ENCODE peak calls at places on chromosomes 16 and 17, in eight cellular contexts. Y, R, I, O, X, N, M and V are unnamed samples.

GRCh38 chr16:19583665-19584300 is 28.3 kb downstream of the VPS35L start:
- DNase-seq in Y (no peak), R (no peak), I (peak; percentile 27), O (peak; percentile 17), X (peak; percentile 47), N (peak; percentile 5), M (peak; percentile 71), V (no peak)

GRCh38 chr16:74842413-74842812 is 67.8 kb upstream of the FA2H start:
- DNase-seq in Y (no peak), R (no peak), I (no peak), O (no peak), X (no peak), N (no peak), M (no peak), V (no peak)

GRCh38 chr16:627458-628239 is 3.1 kb upstream of the WFIKKN1 start:
- DNase-seq in Y (no peak), R (no peak), I (no peak), O (no peak), X (no peak), N (no peak), M (no peak), V (peak; percentile 58)

GRCh38 chr17:6425407-6425806 is 9.5 kb downstream of the AIPL1 start:
- DNase-seq in Y (no peak), R (no peak), I (no peak), O (no peak), X (no peak), N (no peak), M (no peak), V (no peak)

GRCh38 chr16:2610781-2611498 is 71.4 kb upstream of the KCTD5 start:
- DNase-seq in Y (no peak), R (no peak), I (no peak), O (no peak), X (no peak), N (no peak), M (no peak), V (no peak)

GRCh38 chr17:19641687-19642372 is 6.7 kb upstream of the ALDH3A2 start:
- DNase-seq in Y (no peak), R (no peak), I (no peak), O (no peak), X (no peak), N (no peak), M (peak; percentile 6), V (no peak)

GRCh38 chr17:41885733-41886132 is 20.5 kb upstream of the KLHL11 start:
- DNase-seq in Y (no peak), R (no peak), I (no peak), O (no peak), X (peak; percentile 25), N (no peak), M (peak; percentile 6), V (no peak)

GRCh38 chr16:17375388-17376304 is 95.1 kb downstream of the XYLT1 start:
- DNase-seq in Y (no peak), R (no peak), I (no peak), O (no peak), X (no peak), N (no peak), M (no peak), V (no peak)

GRCh38 chr17:13538841-13539411 is 62.8 kb downstream of the HS3ST3A1 start:
- DNase-seq in Y (no peak), R (no peak), I (no peak), O (no peak), X (no peak), N (no peak), M (no peak), V (no peak)

GRCh38 chr17:7130626-7131467 is 16.2 kb upstream of the ASGR2 start:
- DNase-seq in Y (no peak), R (no peak), I (no peak), O (no peak), X (no peak), N (no peak), M (no peak), V (no peak)

GRCh38 chr16:88989852-88990547 is 13.0 kb upstream of the CBFA2T3 start:
- DNase-seq in Y (no peak), R (no peak), I (no peak), O (no peak), X (no peak), N (no peak), M (no peak), V (no peak)

GRCh38 chr16:73092236-73092781 is 44.4 kb upstream of the ZFHX3 start:
- DNase-seq in Y (no peak), R (no peak), I (no peak), O (no peak), X (no peak), N (no peak), M (no peak), V (no peak)

GRCh38 chr16:10408824-10409381 is 23.0 kb downstream of the ATF7IP2 start:
- DNase-seq in Y (no peak), R (no peak), I (no peak), O (no peak), X (no peak), N (no peak), M (no peak), V (no peak)

GRCh38 chr16:71807905-71808592 is 585 bp downstream of the AP1G1 start:
- DNase-seq in Y (no peak), R (peak; percentile 14), I (no peak), O (no peak), X (peak; percentile 52), N (no peak), M (no peak), V (no peak)

GRCh38 chr17:70320642-70321345 is 151.5 kb downstream of the KCNJ2 start:
- DNase-seq in Y (no peak), R (no peak), I (no peak), O (no peak), X (peak; percentile 14), N (no peak), M (peak; percentile 32), V (peak; percentile 37)

GRCh38 chr17:39652635-39653315 is 12.4 kb upstream of the TCAP start:
- DNase-seq in Y (no peak), R (peak; percentile 63), I (no peak), O (no peak), X (no peak), N (no peak), M (no peak), V (no peak)

GRCh38 chr16:70395345-70395901 is 43.5 kb downstream of the ST3GAL2 start:
- DNase-seq in Y (no peak), R (no peak), I (peak; percentile 68), O (peak; percentile 51), X (peak; percentile 54), N (peak; percentile 55), M (peak; percentile 33), V (peak; percentile 80)

GRCh38 chr17:79941088-79942010 is 94.3 kb downstream of the TBC1D16 start:
- DNase-seq in Y (no peak), R (no peak), I (no peak), O (no peak), X (no peak), N (no peak), M (no peak), V (peak; percentile 16)

GRCh38 chr17:381941-382643 is 29.5 kb upstream of the RPH3AL start:
- DNase-seq in Y (no peak), R (no peak), I (no peak), O (no peak), X (no peak), N (no peak), M (no peak), V (no peak)

GRCh38 chr17:51270675-51271074 is 10.3 kb downstream of the UTP18 start:
- DNase-seq in Y (no peak), R (no peak), I (no peak), O (no peak), X (no peak), N (no peak), M (no peak), V (no peak)

GRCh38 chr17:81487487-81488275 is 24.9 kb downstream of the ACTG1 start:
- DNase-seq in Y (no peak), R (peak; percentile 98), I (peak; percentile 80), O (peak; percentile 76), X (peak; percentile 99), N (peak; percentile 69), M (peak; percentile 91), V (peak; percentile 93)

GRCh38 chr17:45345554-45346254 is 28.9 kb upstream of the MAP3K14 start:
- DNase-seq in Y (peak; percentile 59), R (no peak), I (no peak), O (no peak), X (peak; percentile 73), N (no peak), M (peak; percentile 93), V (no peak)

GRCh38 chr16:57534881-57535658 is 1.3 kb downstream of the CCDC102A start:
- DNase-seq in Y (no peak), R (no peak), I (no peak), O (no peak), X (peak; percentile 11), N (no peak), M (no peak), V (no peak)

GRCh38 chr17:32266389-32267269 is 997 bp downstream of the RHBDL3 start:
- DNase-seq in Y (no peak), R (no peak), I (peak; percentile 38), O (no peak), X (no peak), N (no peak), M (no peak), V (peak; percentile 47)

GRCh38 chr17:77507116-77507885 is 366.5 kb downstream of the SEC14L1 start:
- DNase-seq in Y (no peak), R (no peak), I (no peak), O (no peak), X (peak; percentile 25), N (no peak), M (no peak), V (no peak)

GRCh38 chr17:39753514-39754160 is 15.9 kb downstream of the GRB7 start:
- DNase-seq in Y (no peak), R (peak; percentile 69), I (peak; percentile 60), O (peak; percentile 75), X (peak; percentile 79), N (peak; percentile 71), M (peak; percentile 19), V (peak; percentile 81)

GRCh38 chr17:56213031-56213430 is 59.8 kb downstream of the ANKFN1 start:
- DNase-seq in Y (no peak), R (no peak), I (no peak), O (no peak), X (peak; percentile 35), N (no peak), M (no peak), V (no peak)

GRCh38 chr17:16507918-16508533 is 16.0 kb upstream of the LRRC75A start:
- DNase-seq in Y (no peak), R (no peak), I (no peak), O (no peak), X (no peak), N (no peak), M (no peak), V (no peak)

GRCh38 chr16:56482667-56483236 is 31.4 kb downstream of the OGFOD1 start:
- DNase-seq in Y (no peak), R (no peak), I (no peak), O (no peak), X (no peak), N (no peak), M (no peak), V (no peak)

GRCh38 chr17:28471127-28471453 is 2.4 kb upstream of the SLC13A2 start:
- DNase-seq in Y (no peak), R (no peak), I (no peak), O (no peak), X (no peak), N (no peak), M (no peak), V (no peak)

GRCh38 chr17:77581480-77581879 is 377.0 kb upstream of the TNRC6C start:
- DNase-seq in Y (no peak), R (no peak), I (no peak), O (no peak), X (peak; percentile 48), N (no peak), M (peak; percentile 23), V (no peak)

GRCh38 chr17:40535924-40536717 is 29.2 kb downstream of the CCR7 start:
- DNase-seq in Y (no peak), R (no peak), I (no peak), O (no peak), X (no peak), N (no peak), M (no peak), V (no peak)

GRCh38 chr17:46195939-46196338 is 2.7 kb upstream of the KANSL1 start:
- DNase-seq in Y (no peak), R (no peak), I (no peak), O (no peak), X (no peak), N (no peak), M (no peak), V (no peak)

GRCh38 chr17:40516581-40517285 is 15.3 kb upstream of the TNS4 start:
- DNase-seq in Y (no peak), R (no peak), I (peak; percentile 90), O (peak; percentile 73), X (no peak), N (peak; percentile 70), M (no peak), V (no peak)